ENCODE peak calls at places on chromosomes 12 and 14, in ten cellular contexts. C is BE2C, Q is OCI-LY7, V is cardiac muscle cell, W is upper lobe of right lung, Z is colonic mucosa, R is thoracic aorta, E is A549, K is cardiac fibroblast, D is fibroblast of lung. L is an unnamed sample.

GRCh38 chr14:81301813-81302212 is 81.1 kb upstream of the GTF2A1 start:
- DNase-seq in C (no peak), Q (no peak), V (no peak), W (no peak), Z (no peak), R (no peak), E (no peak), K (no peak), D (no peak), L (peak; percentile 28)

GRCh38 chr14:89669209-89669608 is 252.2 kb upstream of the FOXN3 start:
- DNase-seq in C (no peak), Q (no peak), V (no peak), W (peak; percentile 66), Z (no peak), R (no peak), E (no peak), K (no peak), D (no peak), L (no peak)

GRCh38 chr12:6093764-6094163 is 30.7 kb downstream of the VWF start:
- DNase-seq in C (no peak), Q (no peak), V (no peak), W (no peak), Z (no peak), R (no peak), E (peak; percentile 29), K (no peak), D (no peak), L (no peak)

GRCh38 chr14:89219056-89219455 is 198.0 kb downstream of the FOXN3 start:
- DNase-seq in C (no peak), Q (no peak), V (no peak), W (no peak), Z (no peak), R (no peak), E (no peak), K (no peak), D (no peak), L (no peak)

GRCh38 chr12:92668739-92669138 is 34.0 kb upstream of the PLEKHG7 start:
- DNase-seq in C (no peak), Q (no peak), V (no peak), W (no peak), Z (no peak), R (no peak), E (no peak), K (no peak), D (no peak), L (no peak)

GRCh38 chr12:50637870-50638481 is 125.9 kb upstream of the ATF1 start:
- DNase-seq in C (no peak), Q (peak; percentile 67), V (peak; percentile 61), W (no peak), Z (no peak), R (no peak), E (peak; percentile 54), K (peak; percentile 74), D (peak; percentile 50), L (no peak)

GRCh38 chr14:64680013-64680674 is 24.1 kb upstream of the PLEKHG3 start:
- DNase-seq in C (no peak), Q (no peak), V (no peak), W (no peak), Z (no peak), R (no peak), E (peak; percentile 32), K (no peak), D (peak; percentile 24), L (peak; percentile 32)

GRCh38 chr14:38496092-38496491 is 240.2 kb upstream of the CLEC14A start:
- DNase-seq in C (no peak), Q (no peak), V (no peak), W (no peak), Z (no peak), R (no peak), E (no peak), K (no peak), D (no peak), L (no peak)

GRCh38 chr12:106648736-106649135 is 65.9 kb downstream of the RFX4 start:
- DNase-seq in C (no peak), Q (no peak), V (no peak), W (no peak), Z (peak; percentile 23), R (no peak), E (no peak), K (no peak), D (no peak), L (no peak)
- H3K4me3 ChIP-seq in C (no peak overlapping the region), Q (no peak overlapping the region), V (no peak overlapping the region), W (no peak overlapping the region), Z (no peak overlapping the region), R (no peak overlapping the region), E (no peak overlapping the region), K (no peak overlapping the region), D (no peak overlapping the region), L (no peak overlapping the region)

GRCh38 chr12:2358986-2359658 is 306.3 kb downstream of the CACNA1C start:
- DNase-seq in C (no peak), Q (no peak), V (no peak), W (no peak), Z (no peak), R (no peak), E (no peak), K (no peak), D (no peak), L (no peak)

GRCh38 chr12:2363836-2364565 is 311.2 kb downstream of the CACNA1C start:
- DNase-seq in C (no peak), Q (no peak), V (no peak), W (no peak), Z (peak; percentile 46), R (no peak), E (no peak), K (no peak), D (no peak), L (no peak)

GRCh38 chr12:2359725-2360629 is 307.2 kb downstream of the CACNA1C start:
- DNase-seq in C (no peak), Q (no peak), V (no peak), W (no peak), Z (no peak), R (no peak), E (no peak), K (no peak), D (no peak), L (no peak)

GRCh38 chr12:2364566-2365165 is 311.9 kb downstream of the CACNA1C start:
- DNase-seq in C (no peak), Q (no peak), V (no peak), W (no peak), Z (no peak), R (no peak), E (no peak), K (no peak), D (no peak), L (no peak)

DNA sequence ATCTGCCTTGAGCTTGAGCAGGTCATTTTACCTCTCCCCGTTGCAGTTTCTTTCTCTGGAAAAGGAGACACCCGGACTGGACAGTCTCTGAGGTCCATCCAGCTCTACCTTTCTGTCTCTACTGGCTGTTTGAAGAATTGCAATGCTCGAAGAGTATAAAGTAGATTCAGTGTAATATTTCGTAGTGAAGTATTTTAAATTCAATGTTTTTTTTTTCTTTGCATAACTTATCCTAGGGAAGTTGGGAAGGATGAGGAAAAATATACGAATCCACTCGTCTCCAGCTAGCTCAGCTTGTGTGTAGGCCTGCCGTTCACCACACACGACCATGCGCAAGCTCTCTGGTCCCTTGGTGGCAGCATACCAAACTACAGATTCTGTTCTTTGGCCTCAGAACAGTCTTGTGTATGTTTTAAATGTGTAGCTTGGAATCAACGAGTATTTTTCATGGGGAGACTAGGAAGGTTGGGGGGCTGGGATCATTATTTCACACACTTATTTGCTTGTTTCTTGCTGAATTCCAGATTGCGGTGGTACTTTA is 307.9 kb downstream of the CACNA1C start:
- DNase-seq in C (no peak), Q (no peak), V (no peak), W (no peak), Z (no peak), R (no peak), E (no peak), K (no peak), D (no peak), L (no peak)
- TF ChIP-seq CTCF in C (peak; percentile 41), Q (peak; percentile 63), V (peak; percentile 27), W (no peak), Z (no peak), R (peak; percentile 25), E (no peak), K (no peak), D (peak; percentile 9), L (peak; percentile 32)

GRCh38 chr12:54158581-54158980 is 30.2 kb downstream of the SMUG1 start:
- DNase-seq in C (no peak), Q (no peak), V (no peak), W (no peak), Z (no peak), R (no peak), E (no peak), K (no peak), D (peak; percentile 4), L (no peak)
- H3K4me3 ChIP-seq in C (no peak overlapping the region), Q (no peak overlapping the region), V (no peak overlapping the region), W (no peak overlapping the region), Z (no peak overlapping the region), R (no peak overlapping the region), E (no peak overlapping the region), K (no peak overlapping the region), D (no peak overlapping the region), L (no peak overlapping the region)

GRCh38 chr12:27085654-27086053 is 3.3 kb upstream of the C12orf71 start:
- DNase-seq in C (no peak), Q (no peak), V (no peak), W (no peak), Z (no peak), R (no peak), E (no peak), K (no peak), D (peak; percentile 24), L (no peak)

GRCh38 chr12:27077586-27077985 is 4.8 kb downstream of the C12orf71 start:
- DNase-seq in C (no peak), Q (no peak), V (no peak), W (no peak), Z (no peak), R (no peak), E (no peak), K (no peak), D (no peak), L (no peak)

GRCh38 chr12:27076930-27077329 is 5.4 kb downstream of the C12orf71 start:
- DNase-seq in C (no peak), Q (no peak), V (no peak), W (no peak), Z (no peak), R (no peak), E (no peak), K (no peak), D (peak; percentile 14), L (no peak)

GRCh38 chr12:27083861-27084271 is 1.5 kb upstream of the C12orf71 start:
- DNase-seq in C (no peak), Q (no peak), V (no peak), W (no peak), Z (no peak), R (no peak), E (no peak), K (peak; percentile 83), D (peak; percentile 64), L (no peak)

GRCh38 chr12:27081668-27082091 is 698 bp downstream of the C12orf71 start:
- DNase-seq in C (peak; percentile 12), Q (no peak), V (no peak), W (no peak), Z (no peak), R (no peak), E (peak; percentile 41), K (peak; percentile 58), D (no peak), L (no peak)
- TF ChIP-seq CTCF in C (peak; percentile 23), Q (no peak), V (peak; percentile 10), W (no peak), Z (no peak), R (no peak), E (no peak), K (peak; percentile 20), D (no peak), L (peak; percentile 23)